ENCODE peak calls at places on chromosomes 6 and 20, in five cellular contexts. One of them, this sample, is unnamed.

GRCh38 chr6:56749632-56750151 is 107.0 kb upstream of the DST start:
- DNase-seq in AG08395: peak
- DNase-seq in CD8-positive, alpha-beta memory T cell: no peak
- DNase-seq in KG1: no peak
- DNase-seq in stimulated activated naive CD8-positive, alpha-beta T cell treated with anti-CD3 and anti-CD28 coated beads, Interleukin-15, Interleukin-2, amounts not matched to agents 100 U/mL and 50 U/mL, for 24 hours: no peak
- DNase-seq in this sample: no peak

GRCh38 chr6:157946865-157947532 is 34.7 kb upstream of the SYNJ2 start:
- DNase-seq in AG08395: peak
- DNase-seq in CD8-positive, alpha-beta memory T cell: no peak
- DNase-seq in KG1: no peak
- DNase-seq in stimulated activated naive CD8-positive, alpha-beta T cell treated with anti-CD3 and anti-CD28 coated beads, Interleukin-15, Interleukin-2, amounts not matched to agents 100 U/mL and 50 U/mL, for 24 hours: no peak
- DNase-seq in this sample: peak

GRCh38 chr20:46213946-46214830 is 94.1 kb downstream of the CDH22 start:
- DNase-seq in AG08395: peak
- DNase-seq in CD8-positive, alpha-beta memory T cell: no peak
- DNase-seq in KG1: no peak
- DNase-seq in stimulated activated naive CD8-positive, alpha-beta T cell treated with anti-CD3 and anti-CD28 coated beads, Interleukin-15, Interleukin-2, amounts not matched to agents 100 U/mL and 50 U/mL, for 24 hours: no peak
- DNase-seq in this sample: no peak

GRCh38 chr6:45438156-45438555 is 60.4 kb upstream of the SUPT3H start:
- DNase-seq in AG08395: no peak
- DNase-seq in CD8-positive, alpha-beta memory T cell: no peak
- DNase-seq in KG1: no peak
- DNase-seq in stimulated activated naive CD8-positive, alpha-beta T cell treated with anti-CD3 and anti-CD28 coated beads, Interleukin-15, Interleukin-2, amounts not matched to agents 100 U/mL and 50 U/mL, for 24 hours: no peak
- DNase-seq in this sample: no peak

GRCh38 chr6:113078791-113079190 is 731.7 kb downstream of the RFPL4B start:
- DNase-seq in AG08395: no peak
- DNase-seq in CD8-positive, alpha-beta memory T cell: no peak
- DNase-seq in KG1: no peak
- DNase-seq in stimulated activated naive CD8-positive, alpha-beta T cell treated with anti-CD3 and anti-CD28 coated beads, Interleukin-15, Interleukin-2, amounts not matched to agents 100 U/mL and 50 U/mL, for 24 hours: no peak
- DNase-seq in this sample: no peak

GRCh38 chr20:63129991-63130653 is 85.8 kb downstream of the YTHDF1 start:
- DNase-seq in AG08395: no peak
- DNase-seq in CD8-positive, alpha-beta memory T cell: no peak
- DNase-seq in KG1: no peak
- DNase-seq in stimulated activated naive CD8-positive, alpha-beta T cell treated with anti-CD3 and anti-CD28 coated beads, Interleukin-15, Interleukin-2, amounts not matched to agents 100 U/mL and 50 U/mL, for 24 hours: no peak
- DNase-seq in this sample: no peak

GRCh38 chr6:20840675-20841074 is 306.4 kb downstream of the CDKAL1 start:
- DNase-seq in AG08395: peak
- DNase-seq in CD8-positive, alpha-beta memory T cell: no peak
- DNase-seq in KG1: no peak
- DNase-seq in stimulated activated naive CD8-positive, alpha-beta T cell treated with anti-CD3 and anti-CD28 coated beads, Interleukin-15, Interleukin-2, amounts not matched to agents 100 U/mL and 50 U/mL, for 24 hours: no peak
- DNase-seq in this sample: no peak

GRCh38 chr6:169935348-169935718 is 183.9 kb downstream of the ERMARD start:
- DNase-seq in AG08395: no peak
- DNase-seq in CD8-positive, alpha-beta memory T cell: no peak
- DNase-seq in KG1: no peak
- DNase-seq in stimulated activated naive CD8-positive, alpha-beta T cell treated with anti-CD3 and anti-CD28 coated beads, Interleukin-15, Interleukin-2, amounts not matched to agents 100 U/mL and 50 U/mL, for 24 hours: no peak
- DNase-seq in this sample: no peak

GRCh38 chr6:56752009-56752408 is 109.3 kb upstream of the DST start:
- DNase-seq in AG08395: peak
- DNase-seq in CD8-positive, alpha-beta memory T cell: no peak
- DNase-seq in KG1: no peak
- DNase-seq in stimulated activated naive CD8-positive, alpha-beta T cell treated with anti-CD3 and anti-CD28 coated beads, Interleukin-15, Interleukin-2, amounts not matched to agents 100 U/mL and 50 U/mL, for 24 hours: no peak
- DNase-seq in this sample: no peak

GRCh38 chr6:110682460-110682853 is 132.8 kb downstream of the CDK19 start:
- DNase-seq in AG08395: peak
- DNase-seq in CD8-positive, alpha-beta memory T cell: peak
- DNase-seq in KG1: peak
- DNase-seq in stimulated activated naive CD8-positive, alpha-beta T cell treated with anti-CD3 and anti-CD28 coated beads, Interleukin-15, Interleukin-2, amounts not matched to agents 100 U/mL and 50 U/mL, for 24 hours: peak
- DNase-seq in this sample: peak

GRCh38 chr20:61434361-61434781 is 182.3 kb downstream of the CDH4 start:
- DNase-seq in AG08395: no peak
- DNase-seq in CD8-positive, alpha-beta memory T cell: no peak
- DNase-seq in KG1: no peak
- DNase-seq in stimulated activated naive CD8-positive, alpha-beta T cell treated with anti-CD3 and anti-CD28 coated beads, Interleukin-15, Interleukin-2, amounts not matched to agents 100 U/mL and 50 U/mL, for 24 hours: no peak
- DNase-seq in this sample: no peak

GRCh38 chr20:25865715-25866656 is 169.3 kb upstream of the ZNF337 start:
- DNase-seq in AG08395: peak
- DNase-seq in CD8-positive, alpha-beta memory T cell: peak
- DNase-seq in KG1: peak
- DNase-seq in stimulated activated naive CD8-positive, alpha-beta T cell treated with anti-CD3 and anti-CD28 coated beads, Interleukin-15, Interleukin-2, amounts not matched to agents 100 U/mL and 50 U/mL, for 24 hours: peak
- DNase-seq in this sample: peak

GRCh38 chr6:169559001-169559441 is 142.8 kb downstream of the WDR27 start:
- DNase-seq in AG08395: peak
- DNase-seq in CD8-positive, alpha-beta memory T cell: no peak
- DNase-seq in KG1: no peak
- DNase-seq in stimulated activated naive CD8-positive, alpha-beta T cell treated with anti-CD3 and anti-CD28 coated beads, Interleukin-15, Interleukin-2, amounts not matched to agents 100 U/mL and 50 U/mL, for 24 hours: no peak
- DNase-seq in this sample: no peak

GRCh38 chr20:62501801-62502495 is 26.2 kb upstream of the GATA5 start:
- DNase-seq in AG08395: no peak
- DNase-seq in CD8-positive, alpha-beta memory T cell: peak
- DNase-seq in KG1: no peak
- DNase-seq in stimulated activated naive CD8-positive, alpha-beta T cell treated with anti-CD3 and anti-CD28 coated beads, Interleukin-15, Interleukin-2, amounts not matched to agents 100 U/mL and 50 U/mL, for 24 hours: peak
- DNase-seq in this sample: no peak

GRCh38 chr6:56860466-56860865 is 94.4 kb upstream of the BEND6 start:
- DNase-seq in AG08395: peak
- DNase-seq in CD8-positive, alpha-beta memory T cell: no peak
- DNase-seq in KG1: no peak
- DNase-seq in stimulated activated naive CD8-positive, alpha-beta T cell treated with anti-CD3 and anti-CD28 coated beads, Interleukin-15, Interleukin-2, amounts not matched to agents 100 U/mL and 50 U/mL, for 24 hours: no peak
- DNase-seq in this sample: no peak

GRCh38 chr20:62924567-62925419 is 1.5 kb downstream of the DIDO1 start:
- DNase-seq in AG08395: peak
- DNase-seq in CD8-positive, alpha-beta memory T cell: peak
- DNase-seq in KG1: no peak
- DNase-seq in stimulated activated naive CD8-positive, alpha-beta T cell treated with anti-CD3 and anti-CD28 coated beads, Interleukin-15, Interleukin-2, amounts not matched to agents 100 U/mL and 50 U/mL, for 24 hours: no peak
- DNase-seq in this sample: no peak

GRCh38 chr6:132907231-132907630 is 92.9 kb downstream of the RPS12 start:
- DNase-seq in AG08395: no peak
- DNase-seq in CD8-positive, alpha-beta memory T cell: no peak
- DNase-seq in KG1: no peak
- DNase-seq in stimulated activated naive CD8-positive, alpha-beta T cell treated with anti-CD3 and anti-CD28 coated beads, Interleukin-15, Interleukin-2, amounts not matched to agents 100 U/mL and 50 U/mL, for 24 hours: no peak
- DNase-seq in this sample: no peak

GRCh38 chr6:118509009-118509617 is 39.0 kb upstream of the PLN start:
- DNase-seq in AG08395: peak
- DNase-seq in CD8-positive, alpha-beta memory T cell: no peak
- DNase-seq in KG1: no peak
- DNase-seq in stimulated activated naive CD8-positive, alpha-beta T cell treated with anti-CD3 and anti-CD28 coated beads, Interleukin-15, Interleukin-2, amounts not matched to agents 100 U/mL and 50 U/mL, for 24 hours: no peak
- DNase-seq in this sample: no peak

GRCh38 chr6:21739838-21740237 is 146.3 kb downstream of the SOX4 start:
- DNase-seq in AG08395: no peak
- DNase-seq in CD8-positive, alpha-beta memory T cell: no peak
- DNase-seq in KG1: no peak
- DNase-seq in stimulated activated naive CD8-positive, alpha-beta T cell treated with anti-CD3 and anti-CD28 coated beads, Interleukin-15, Interleukin-2, amounts not matched to agents 100 U/mL and 50 U/mL, for 24 hours: no peak
- DNase-seq in this sample: no peak

GRCh38 chr6:170388113-170388512 is 81.6 kb downstream of the FAM120B start:
- DNase-seq in AG08395: peak
- DNase-seq in CD8-positive, alpha-beta memory T cell: no peak
- DNase-seq in KG1: no peak
- DNase-seq in stimulated activated naive CD8-positive, alpha-beta T cell treated with anti-CD3 and anti-CD28 coated beads, Interleukin-15, Interleukin-2, amounts not matched to agents 100 U/mL and 50 U/mL, for 24 hours: no peak
- DNase-seq in this sample: no peak

GRCh38 chr20:51310216-51310615 is 232.3 kb downstream of the NFATC2 start:
- DNase-seq in AG08395: no peak
- DNase-seq in CD8-positive, alpha-beta memory T cell: no peak
- DNase-seq in KG1: no peak
- DNase-seq in stimulated activated naive CD8-positive, alpha-beta T cell treated with anti-CD3 and anti-CD28 coated beads, Interleukin-15, Interleukin-2, amounts not matched to agents 100 U/mL and 50 U/mL, for 24 hours: no peak
- DNase-seq in this sample: no peak

GRCh38 chr20:14996883-14997672 is 659.7 kb upstream of the FLRT3 start:
- DNase-seq in AG08395: no peak
- DNase-seq in CD8-positive, alpha-beta memory T cell: no peak
- DNase-seq in KG1: no peak
- DNase-seq in stimulated activated naive CD8-positive, alpha-beta T cell treated with anti-CD3 and anti-CD28 coated beads, Interleukin-15, Interleukin-2, amounts not matched to agents 100 U/mL and 50 U/mL, for 24 hours: no peak
- DNase-seq in this sample: no peak

GRCh38 chr6:151858294-151858693 is 50.8 kb downstream of the ESR1 start:
- DNase-seq in AG08395: no peak
- DNase-seq in CD8-positive, alpha-beta memory T cell: no peak
- DNase-seq in KG1: no peak
- DNase-seq in stimulated activated naive CD8-positive, alpha-beta T cell treated with anti-CD3 and anti-CD28 coated beads, Interleukin-15, Interleukin-2, amounts not matched to agents 100 U/mL and 50 U/mL, for 24 hours: no peak
- DNase-seq in this sample: no peak

GRCh38 chr6:125503181-125503580 is 201.4 kb upstream of the HDDC2 start:
- DNase-seq in AG08395: no peak
- DNase-seq in CD8-positive, alpha-beta memory T cell: no peak
- DNase-seq in KG1: no peak
- DNase-seq in stimulated activated naive CD8-positive, alpha-beta T cell treated with anti-CD3 and anti-CD28 coated beads, Interleukin-15, Interleukin-2, amounts not matched to agents 100 U/mL and 50 U/mL, for 24 hours: no peak
- DNase-seq in this sample: no peak

GRCh38 chr6:42260972-42261371 is 43.3 kb upstream of the MRPS10 start:
- DNase-seq in AG08395: peak
- DNase-seq in CD8-positive, alpha-beta memory T cell: no peak
- DNase-seq in KG1: no peak
- DNase-seq in stimulated activated naive CD8-positive, alpha-beta T cell treated with anti-CD3 and anti-CD28 coated beads, Interleukin-15, Interleukin-2, amounts not matched to agents 100 U/mL and 50 U/mL, for 24 hours: peak
- DNase-seq in this sample: peak

GRCh38 chr20:54874718-54875117 is 399.3 kb downstream of the DOK5 start:
- DNase-seq in AG08395: no peak
- DNase-seq in CD8-positive, alpha-beta memory T cell: no peak
- DNase-seq in KG1: no peak
- DNase-seq in stimulated activated naive CD8-positive, alpha-beta T cell treated with anti-CD3 and anti-CD28 coated beads, Interleukin-15, Interleukin-2, amounts not matched to agents 100 U/mL and 50 U/mL, for 24 hours: no peak
- DNase-seq in this sample: no peak

GRCh38 chr6:41430875-41431274 is 95.5 kb downstream of the NCR2 start:
- DNase-seq in AG08395: peak
- DNase-seq in CD8-positive, alpha-beta memory T cell: no peak
- DNase-seq in KG1: no peak
- DNase-seq in stimulated activated naive CD8-positive, alpha-beta T cell treated with anti-CD3 and anti-CD28 coated beads, Interleukin-15, Interleukin-2, amounts not matched to agents 100 U/mL and 50 U/mL, for 24 hours: no peak
- DNase-seq in this sample: no peak

GRCh38 chr20:34475979-34476736 is 40.1 kb upstream of the DYNLRB1 start:
- DNase-seq in AG08395: peak
- DNase-seq in CD8-positive, alpha-beta memory T cell: no peak
- DNase-seq in KG1: no peak
- DNase-seq in stimulated activated naive CD8-positive, alpha-beta T cell treated with anti-CD3 and anti-CD28 coated beads, Interleukin-15, Interleukin-2, amounts not matched to agents 100 U/mL and 50 U/mL, for 24 hours: peak
- DNase-seq in this sample: peak

GRCh38 chr6:54903884-54904283 is 57.3 kb downstream of the FAM83B start:
- DNase-seq in AG08395: no peak
- DNase-seq in CD8-positive, alpha-beta memory T cell: no peak
- DNase-seq in KG1: no peak
- DNase-seq in stimulated activated naive CD8-positive, alpha-beta T cell treated with anti-CD3 and anti-CD28 coated beads, Interleukin-15, Interleukin-2, amounts not matched to agents 100 U/mL and 50 U/mL, for 24 hours: no peak
- DNase-seq in this sample: no peak

GRCh38 chr6:3204921-3205320 is 22.5 kb downstream of the TUBB2B start:
- DNase-seq in AG08395: no peak
- DNase-seq in CD8-positive, alpha-beta memory T cell: no peak
- DNase-seq in KG1: no peak
- DNase-seq in stimulated activated naive CD8-positive, alpha-beta T cell treated with anti-CD3 and anti-CD28 coated beads, Interleukin-15, Interleukin-2, amounts not matched to agents 100 U/mL and 50 U/mL, for 24 hours: no peak
- DNase-seq in this sample: no peak

GRCh38 chr6:142878407-142878806 is 66.6 kb downstream of the HIVEP2 start:
- DNase-seq in AG08395: peak
- DNase-seq in CD8-positive, alpha-beta memory T cell: no peak
- DNase-seq in KG1: no peak
- DNase-seq in stimulated activated naive CD8-positive, alpha-beta T cell treated with anti-CD3 and anti-CD28 coated beads, Interleukin-15, Interleukin-2, amounts not matched to agents 100 U/mL and 50 U/mL, for 24 hours: no peak
- DNase-seq in this sample: no peak

GRCh38 chr6:153553627-153554026 is 422.5 kb upstream of the RGS17 start:
- DNase-seq in AG08395: no peak
- DNase-seq in CD8-positive, alpha-beta memory T cell: no peak
- DNase-seq in KG1: no peak
- DNase-seq in stimulated activated naive CD8-positive, alpha-beta T cell treated with anti-CD3 and anti-CD28 coated beads, Interleukin-15, Interleukin-2, amounts not matched to agents 100 U/mL and 50 U/mL, for 24 hours: no peak
- DNase-seq in this sample: no peak

GRCh38 chr6:22332726-22333125 is 35.9 kb upstream of the PRL start:
- DNase-seq in AG08395: no peak
- DNase-seq in CD8-positive, alpha-beta memory T cell: no peak
- DNase-seq in KG1: no peak
- DNase-seq in stimulated activated naive CD8-positive, alpha-beta T cell treated with anti-CD3 and anti-CD28 coated beads, Interleukin-15, Interleukin-2, amounts not matched to agents 100 U/mL and 50 U/mL, for 24 hours: no peak
- DNase-seq in this sample: no peak

GRCh38 chr6:502761-503160 is 111.2 kb downstream of the IRF4 start:
- DNase-seq in AG08395: no peak
- DNase-seq in CD8-positive, alpha-beta memory T cell: no peak
- DNase-seq in KG1: no peak
- DNase-seq in stimulated activated naive CD8-positive, alpha-beta T cell treated with anti-CD3 and anti-CD28 coated beads, Interleukin-15, Interleukin-2, amounts not matched to agents 100 U/mL and 50 U/mL, for 24 hours: no peak
- DNase-seq in this sample: no peak

GRCh38 chr20:49562341-49563014 is 5.5 kb downstream of the PTGIS start:
- DNase-seq in AG08395: peak
- DNase-seq in CD8-positive, alpha-beta memory T cell: no peak
- DNase-seq in KG1: no peak
- DNase-seq in stimulated activated naive CD8-positive, alpha-beta T cell treated with anti-CD3 and anti-CD28 coated beads, Interleukin-15, Interleukin-2, amounts not matched to agents 100 U/mL and 50 U/mL, for 24 hours: peak
- DNase-seq in this sample: no peak

GRCh38 chr6:15990179-15990578 is 138.7 kb upstream of the MYLIP start:
- DNase-seq in AG08395: no peak
- DNase-seq in CD8-positive, alpha-beta memory T cell: no peak
- DNase-seq in KG1: no peak
- DNase-seq in stimulated activated naive CD8-positive, alpha-beta T cell treated with anti-CD3 and anti-CD28 coated beads, Interleukin-15, Interleukin-2, amounts not matched to agents 100 U/mL and 50 U/mL, for 24 hours: no peak
- DNase-seq in this sample: no peak

GRCh38 chr6:159451051-159451450 is 242.0 kb downstream of the SOD2 start:
- DNase-seq in AG08395: peak
- DNase-seq in CD8-positive, alpha-beta memory T cell: no peak
- DNase-seq in KG1: no peak
- DNase-seq in stimulated activated naive CD8-positive, alpha-beta T cell treated with anti-CD3 and anti-CD28 coated beads, Interleukin-15, Interleukin-2, amounts not matched to agents 100 U/mL and 50 U/mL, for 24 hours: no peak
- DNase-seq in this sample: no peak